ENCODE peak calls at places on chromosomes 1 and 21, in seven cellular contexts. A is right lobe of liver; N is left ventricle myocardium inferior; G is CD8-positive, alpha-beta T cell; H is psoas muscle; R is adrenal gland; J is tibial nerve. U is an unnamed sample.

GRCh38 chr21:36881223-36881622 is 85.2 kb downstream of the HLCS start:
- DNase-seq in J (no peak), R (no peak), A (no peak), G (no peak), N (no peak), H (no peak), U (no peak)

GRCh38 chr1:26538480-26539412 is 9.2 kb downstream of the RPS6KA1 start:
- DNase-seq in H (no peak), N (no peak), R (peak; percentile 79), A (no peak), J (no peak), G (peak; percentile 27), U (peak; percentile 26)

GRCh38 chr1:214106375-214106774 is 118.6 kb downstream of the PROX1 start:
- DNase-seq in R (no peak), A (no peak), H (no peak), N (no peak), G (no peak), J (no peak), U (no peak)

GRCh38 chr21:38807987-38808386 is 2.3 kb downstream of the ETS2 start:
- DNase-seq in H (no peak), R (no peak), N (no peak), J (no peak), G (no peak), A (no peak), U (no peak)

GRCh38 chr1:185627136-185627535 is 107.1 kb upstream of the HMCN1 start:
- DNase-seq in G (no peak), H (no peak), R (no peak), A (no peak), N (no peak), J (no peak), U (no peak)

GRCh38 chr1:172180886-172181285 is 239.6 kb upstream of the C1orf105 start:
- DNase-seq in R (peak; percentile 63), J (peak; percentile 16), A (no peak), G (no peak), N (peak; percentile 52), H (peak; percentile 66), U (peak; percentile 30)

GRCh38 chr1:3480369-3480719 is 25.9 kb downstream of the ARHGEF16 start:
- DNase-seq in G (no peak), J (no peak), A (peak; percentile 82), R (no peak), H (no peak), N (no peak), U (no peak)

GRCh38 chr1:231861541-231862481 is 235.2 kb downstream of the DISC1 start:
- DNase-seq in A (no peak), G (no peak), N (no peak), H (no peak), J (no peak), R (no peak), U (peak; percentile 47)

GRCh38 chr21:39319251-39319756 is 5.9 kb upstream of the BRWD1 start:
- DNase-seq in H (peak; percentile 65), A (no peak), G (no peak), N (peak; percentile 49), R (no peak), J (no peak), U (no peak)

GRCh38 chr1:54342764-54343687 is 63.2 kb downstream of the SSBP3 start:
- DNase-seq in N (no peak), A (no peak), G (no peak), R (no peak), J (no peak), H (no peak), U (no peak)

GRCh38 chr1:27672750-27673112 is 739 bp upstream of the IFI6 start:
- DNase-seq in N (no peak), G (no peak), J (no peak), H (no peak), R (no peak), A (no peak), U (no peak)

GRCh38 chr1:240385985-240386978 is 225.7 kb downstream of the GREM2 start:
- DNase-seq in H (no peak), A (no peak), G (no peak), R (no peak), J (no peak), N (no peak), U (peak; percentile 85)

GRCh38 chr1:178527117-178527516 is 14.2 kb downstream of the TEX35 start:
- DNase-seq in N (no peak), R (no peak), H (no peak), J (no peak), A (peak; percentile 9), G (no peak), U (no peak)

GRCh38 chr1:13699936-13700520 is at the start of gene PRDM2:
- DNase-seq in H (peak; percentile 72), R (peak; percentile 48), G (peak; percentile 44), N (peak; percentile 55), A (peak; percentile 52), J (peak; percentile 27), U (no peak)

GRCh38 chr1:53637726-53638640 is 101.0 kb downstream of the GLIS1 start:
- DNase-seq in H (no peak), R (no peak), N (no peak), J (no peak), A (peak; percentile 28), G (no peak), U (no peak)

GRCh38 chr21:42669069-42669468 is 15.6 kb downstream of the PDE9A start:
- DNase-seq in H (no peak), G (no peak), R (no peak), J (no peak), N (peak; percentile 50), A (no peak), U (no peak)

GRCh38 chr1:81349194-81349965 is 451.4 kb upstream of the ADGRL2 start:
- DNase-seq in H (no peak), A (no peak), R (no peak), J (no peak), G (no peak), N (no peak), U (no peak)

GRCh38 chr1:22490309-22490708 is 38.7 kb downstream of the ZBTB40 start:
- DNase-seq in N (no peak), H (no peak), A (no peak), G (no peak), R (no peak), J (no peak), U (no peak)

GRCh38 chr1:117698398-117699160 is 92.7 kb downstream of the TENT5C start:
- DNase-seq in R (no peak), A (no peak), J (no peak), G (no peak), N (peak; percentile 47), H (no peak), U (no peak)

GRCh38 chr1:75723989-75724471 is 479 bp upstream of the ACADM start:
- DNase-seq in A (peak; percentile 95), R (peak; percentile 89), H (peak; percentile 92), N (peak; percentile 88), J (peak; percentile 53), G (peak; percentile 55), U (peak; percentile 34)

GRCh38 chr21:37220981-37221664 is 46.0 kb downstream of the VPS26C start:
- DNase-seq in J (peak; percentile 94), H (peak; percentile 97), N (peak; percentile 97), A (peak; percentile 94), R (peak; percentile 94), G (peak; percentile 86), U (peak; percentile 83)

GRCh38 chr1:100626397-100626796 is 88.5 kb downstream of the GPR88 start:
- DNase-seq in A (no peak), N (no peak), H (no peak), R (no peak), G (no peak), J (no peak), U (no peak)

GRCh38 chr1:154583691-154584212 is 16.2 kb downstream of the CHRNB2 start:
- DNase-seq in A (no peak), H (no peak), G (no peak), N (no peak), J (no peak), R (peak; percentile 48), U (no peak)

GRCh38 chr1:206685256-206685748 is 597 bp downstream of the MAPKAPK2 start:
- DNase-seq in R (peak; percentile 60), N (no peak), G (peak; percentile 25), H (peak; percentile 70), J (no peak), A (no peak), U (no peak)

GRCh38 chr1:54839824-54840223 is 38.7 kb upstream of the TTC22 start:
- DNase-seq in H (no peak), G (no peak), J (no peak), R (no peak), N (no peak), A (no peak), U (peak; percentile 39)

GRCh38 chr1:171486048-171486519 is 754 bp downstream of the PRRC2C start:
- DNase-seq in A (no peak), H (no peak), G (peak; percentile 63), J (no peak), N (no peak), R (no peak), U (peak; percentile 81)

DNA sequence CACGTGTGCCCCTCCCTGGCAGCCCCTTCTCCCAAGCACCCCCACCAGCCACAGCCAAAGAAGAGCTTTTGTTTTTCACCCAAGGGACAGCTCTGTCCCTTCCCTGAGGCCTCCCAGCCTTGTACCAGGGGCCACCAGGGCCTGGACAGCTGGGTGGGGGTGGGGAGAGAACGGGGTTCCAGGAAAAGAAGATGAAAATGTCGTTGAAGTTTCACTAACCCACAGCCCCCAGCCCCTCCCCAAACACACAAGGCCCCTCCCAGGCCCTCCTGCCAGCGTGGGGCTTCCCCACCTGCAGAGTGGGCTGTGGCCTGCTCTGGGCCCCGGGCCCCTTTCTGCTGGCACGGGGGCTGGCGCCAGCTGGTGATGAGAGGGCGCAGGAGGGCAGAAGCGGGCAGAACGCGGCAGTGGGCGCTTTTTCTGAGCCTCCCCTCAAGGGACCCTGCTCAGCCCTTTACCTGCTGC is 5.5 kb upstream of the ANKRD65 start:
- DNase-seq in R (no peak), H (no peak), G (no peak), N (no peak), A (no peak), J (no peak), U (no peak)
- H3K4me3 ChIP-seq in R (no peak overlapping the region), H (no peak overlapping the region), G (no peak overlapping the region), N (no peak overlapping the region), A (no peak overlapping the region), J (no peak overlapping the region), U (no peak overlapping the region)

GRCh38 chr1:158246650-158247049 is 7.6 kb upstream of the CD1A start:
- DNase-seq in G (no peak), J (no peak), H (no peak), N (no peak), R (no peak), A (no peak), U (peak; percentile 32)
- TF ChIP-seq CTCF in G (no peak), J (no peak), H (no peak), N (no peak), R (no peak), A (no peak), U (peak; percentile 15)

DNA sequence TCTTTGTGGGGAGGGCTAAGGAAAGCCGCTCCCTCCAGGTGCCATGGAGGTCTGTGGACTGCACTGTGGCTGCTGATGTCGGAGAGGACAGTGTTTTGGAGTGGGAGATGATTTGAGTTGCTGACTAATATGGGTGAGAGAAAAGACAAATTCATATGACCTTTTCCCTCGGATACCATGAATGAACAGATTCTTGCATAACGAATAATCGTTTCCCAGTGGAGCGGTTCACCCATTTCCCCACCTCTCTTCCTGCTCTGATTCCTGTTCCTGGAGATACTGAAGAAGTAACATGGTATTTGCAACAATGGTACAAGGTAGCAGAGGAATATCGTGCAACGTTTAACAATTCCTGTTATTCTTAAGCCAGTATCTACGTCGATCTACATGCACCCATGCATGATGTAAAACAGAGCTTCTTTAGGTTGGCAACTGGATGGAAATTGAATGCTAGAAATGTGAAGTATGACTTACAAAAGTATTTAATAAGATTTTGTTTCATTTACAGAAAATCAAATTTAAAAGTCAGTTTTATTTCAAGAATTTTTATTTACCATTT is 227.1 kb downstream of the TOMM20 start:
- DNase-seq in A (no peak), R (no peak), N (no peak), G (no peak), J (no peak), H (no peak), U (no peak)
- H3K27me3 ChIP-seq in A (no peaks in the 10 kb centered on the region), R (no peaks in the 10 kb centered on the region), N (no peaks in the 10 kb centered on the region), G (no peaks in the 10 kb centered on the region), J (no peaks in the 10 kb centered on the region), H (no peaks in the 10 kb centered on the region), U (no peaks in the 10 kb centered on the region)

GRCh38 chr1:36320291-36320758 is 3.1 kb downstream of the EVA1B start:
- DNase-seq in H (no peak), G (no peak), J (no peak), A (no peak), N (no peak), R (no peak), U (no peak)
- H3K4me3 ChIP-seq in H (peak overlapping the region; percentile 68), G (peak overlapping the region; percentile 50), J (peak overlapping the region; percentile 66), A (no peak overlapping the region), N (peak overlapping the region; percentile 83), R (peak overlapping the region; percentile 85), U (no peak overlapping the region)

U was measured in bronchial epithelial cell.